ENCODE peak calls at places on chromosomes 1 and 21, in five cellular contexts. One of them, this sample, is unnamed.

GRCh38 chr1:169931795-169932195 is 38.1 kb upstream of the SCYL3 start:
- DNase-seq in Kasumi-1: no peak
- DNase-seq in HuH-7.5: no peak
- DNase-seq in esophagus squamous epithelium: no peak
- DNase-seq in small intestine: no peak
- DNase-seq in this sample: no peak

GRCh38 chr1:201758508-201759050 is 70.4 kb upstream of the IPO9 start:
- DNase-seq in Kasumi-1: no peak
- DNase-seq in HuH-7.5: no peak
- DNase-seq in esophagus squamous epithelium: no peak
- DNase-seq in small intestine: no peak
- DNase-seq in this sample: no peak

GRCh38 chr1:228884196-228884595 is 148.9 kb downstream of the RHOU start:
- DNase-seq in Kasumi-1: no peak
- DNase-seq in HuH-7.5: no peak
- DNase-seq in esophagus squamous epithelium: no peak
- DNase-seq in small intestine: no peak
- DNase-seq in this sample: no peak

GRCh38 chr21:42503711-42504110 is 7.7 kb upstream of the RSPH1 start:
- DNase-seq in Kasumi-1: peak; percentile 56
- DNase-seq in HuH-7.5: no peak
- DNase-seq in esophagus squamous epithelium: no peak
- DNase-seq in small intestine: no peak
- DNase-seq in this sample: no peak

GRCh38 chr1:6424000-6424565 is 493 bp upstream of the ESPN start:
- DNase-seq in Kasumi-1: no peak
- DNase-seq in HuH-7.5: no peak
- DNase-seq in esophagus squamous epithelium: no peak
- DNase-seq in small intestine: no peak
- DNase-seq in this sample: peak; percentile 15

GRCh38 chr1:19484793-19485361 is 462 bp downstream of the CAPZB start:
- DNase-seq in Kasumi-1: no peak
- DNase-seq in HuH-7.5: peak; percentile 59
- DNase-seq in esophagus squamous epithelium: no peak
- DNase-seq in small intestine: no peak
- DNase-seq in this sample: peak; percentile 61

GRCh38 chr1:207128336-207128921 is 24.4 kb downstream of the C4BPA start:
- DNase-seq in Kasumi-1: no peak
- DNase-seq in HuH-7.5: no peak
- DNase-seq in esophagus squamous epithelium: no peak
- DNase-seq in small intestine: no peak
- DNase-seq in this sample: no peak

GRCh38 chr1:209095627-209096595 is 487.6 kb upstream of the CAMK1G start:
- DNase-seq in Kasumi-1: no peak
- DNase-seq in HuH-7.5: no peak
- DNase-seq in esophagus squamous epithelium: no peak
- DNase-seq in small intestine: no peak
- DNase-seq in this sample: peak; percentile 55

GRCh38 chr1:220137006-220137794 is 43.3 kb downstream of the IARS2 start:
- DNase-seq in Kasumi-1: peak; percentile 98
- DNase-seq in HuH-7.5: no peak
- DNase-seq in esophagus squamous epithelium: no peak
- DNase-seq in small intestine: peak; percentile 46
- DNase-seq in this sample: no peak